ENCODE peak calls at places on chromosome 2, in five cellular contexts. One of them, this sample, is unnamed.
A peak's percentile ranks its signal among the peaks of the same experiment; 100 is the strongest.

GRCh38 chr2:231613054-231613654 is 20.5 kb downstream of the TEX44 start:
- DNase-seq in HepG2: peak; percentile 42
- DNase-seq in SK-N-SH: no peak
- DNase-seq in K562: no peak
- DNase-seq in GM12878: no peak
- DNase-seq in this sample: no peak

GRCh38 chr2:45636013-45636412 is 15.5 kb upstream of the PRKCE start:
- DNase-seq in HepG2: no peak
- DNase-seq in SK-N-SH: no peak
- DNase-seq in K562: no peak
- DNase-seq in GM12878: no peak
- DNase-seq in this sample: no peak

GRCh38 chr2:118310878-118311442 is 222.7 kb downstream of the INSIG2 start:
- DNase-seq in HepG2: no peak
- DNase-seq in SK-N-SH: peak; percentile 11
- DNase-seq in K562: no peak
- DNase-seq in GM12878: no peak
- DNase-seq in this sample: no peak

GRCh38 chr2:120598416-120598815 is 137.3 kb upstream of the GLI2 start:
- DNase-seq in HepG2: no peak
- DNase-seq in SK-N-SH: no peak
- DNase-seq in K562: no peak
- DNase-seq in GM12878: no peak
- DNase-seq in this sample: no peak

GRCh38 chr2:11018651-11019185 is 107.0 kb downstream of the KCNF1 start:
- DNase-seq in HepG2: no peak
- DNase-seq in SK-N-SH: no peak
- DNase-seq in K562: no peak
- DNase-seq in GM12878: no peak
- DNase-seq in this sample: no peak

GRCh38 chr2:29139152-29139551 is 23.9 kb downstream of the CLIP4 start:
- DNase-seq in HepG2: no peak
- DNase-seq in SK-N-SH: no peak
- DNase-seq in K562: no peak
- DNase-seq in GM12878: no peak
- DNase-seq in this sample: peak; percentile 81

GRCh38 chr2:2887772-2888387 is 489.7 kb downstream of the EIPR1 start:
- DNase-seq in HepG2: no peak
- DNase-seq in SK-N-SH: no peak
- DNase-seq in K562: no peak
- DNase-seq in GM12878: no peak
- DNase-seq in this sample: no peak

GRCh38 chr2:71454221-71455010 is 1.1 kb downstream of the DYSF start:
- DNase-seq in HepG2: no peak
- DNase-seq in SK-N-SH: no peak
- DNase-seq in K562: peak; percentile 46
- DNase-seq in GM12878: no peak
- DNase-seq in this sample: no peak

GRCh38 chr2:50649626-50650397 is 382.1 kb downstream of the NRXN1 start:
- DNase-seq in HepG2: no peak
- DNase-seq in SK-N-SH: no peak
- DNase-seq in K562: no peak
- DNase-seq in GM12878: no peak
- DNase-seq in this sample: peak; percentile 56

GRCh38 chr2:84297155-84297554 is 161.9 kb downstream of the SUCLG1 start:
- DNase-seq in HepG2: peak; percentile 88
- DNase-seq in SK-N-SH: no peak
- DNase-seq in K562: no peak
- DNase-seq in GM12878: no peak
- DNase-seq in this sample: no peak

GRCh38 chr2:109206569-109207145 is 77.7 kb downstream of the SH3RF3 start:
- DNase-seq in HepG2: no peak
- DNase-seq in SK-N-SH: no peak
- DNase-seq in K562: no peak
- DNase-seq in GM12878: no peak
- DNase-seq in this sample: no peak

GRCh38 chr2:58686757-58687156 is 445.6 kb upstream of the FANCL start:
- DNase-seq in HepG2: no peak
- DNase-seq in SK-N-SH: no peak
- DNase-seq in K562: no peak
- DNase-seq in GM12878: no peak
- DNase-seq in this sample: no peak

GRCh38 chr2:10526281-10526680 is 78.2 kb upstream of the ODC1 start:
- DNase-seq in HepG2: no peak
- DNase-seq in SK-N-SH: no peak
- DNase-seq in K562: no peak
- DNase-seq in GM12878: no peak
- DNase-seq in this sample: no peak

GRCh38 chr2:163351966-163352365 is 383.8 kb downstream of the FIGN start:
- DNase-seq in HepG2: no peak
- DNase-seq in SK-N-SH: no peak
- DNase-seq in K562: no peak
- DNase-seq in GM12878: no peak
- DNase-seq in this sample: no peak

GRCh38 chr2:797993-798392 is 120.8 kb upstream of the TMEM18 start:
- DNase-seq in HepG2: no peak
- DNase-seq in SK-N-SH: no peak
- DNase-seq in K562: no peak
- DNase-seq in GM12878: no peak
- DNase-seq in this sample: no peak

GRCh38 chr2:157788201-157788600 is 87.9 kb downstream of the ACVR1 start:
- DNase-seq in HepG2: no peak
- DNase-seq in SK-N-SH: no peak
- DNase-seq in K562: no peak
- DNase-seq in GM12878: no peak
- DNase-seq in this sample: no peak

GRCh38 chr2:179861777-179862117 is 335 bp upstream of the ZNF385B start:
- DNase-seq in HepG2: no peak
- DNase-seq in SK-N-SH: no peak
- DNase-seq in K562: no peak
- DNase-seq in GM12878: no peak
- DNase-seq in this sample: peak; percentile 5

GRCh38 chr2:100560431-100560830 is 2.4 kb upstream of the PDCL3 start:
- DNase-seq in HepG2: no peak
- DNase-seq in SK-N-SH: no peak
- DNase-seq in K562: no peak
- DNase-seq in GM12878: no peak
- DNase-seq in this sample: no peak

GRCh38 chr2:186968277-186968676 is 119.3 kb upstream of the ZSWIM2 start:
- DNase-seq in HepG2: no peak
- DNase-seq in SK-N-SH: no peak
- DNase-seq in K562: no peak
- DNase-seq in GM12878: peak; percentile 7
- DNase-seq in this sample: no peak

GRCh38 chr2:176612736-176613135 is 343.5 kb downstream of the MTX2 start:
- DNase-seq in HepG2: no peak
- DNase-seq in SK-N-SH: no peak
- DNase-seq in K562: no peak
- DNase-seq in GM12878: no peak
- DNase-seq in this sample: no peak
- TF ChIP-seq MXI1 in HepG2: no peak
- TF ChIP-seq MXI1 in SK-N-SH: no peak
- TF ChIP-seq MXI1 in K562: no peak
- TF ChIP-seq MXI1 in GM12878: no peak
- TF ChIP-seq MXI1 in this sample: no peak

GRCh38 chr2:86301010-86301409 is 36.4 kb downstream of the REEP1 start:
- DNase-seq in HepG2: no peak
- DNase-seq in SK-N-SH: no peak
- DNase-seq in K562: no peak
- DNase-seq in GM12878: no peak
- DNase-seq in this sample: no peak
- TF ChIP-seq MXI1 in HepG2: no peak
- TF ChIP-seq MXI1 in SK-N-SH: no peak
- TF ChIP-seq MXI1 in K562: no peak
- TF ChIP-seq MXI1 in GM12878: no peak
- TF ChIP-seq MXI1 in this sample: no peak

DNA sequence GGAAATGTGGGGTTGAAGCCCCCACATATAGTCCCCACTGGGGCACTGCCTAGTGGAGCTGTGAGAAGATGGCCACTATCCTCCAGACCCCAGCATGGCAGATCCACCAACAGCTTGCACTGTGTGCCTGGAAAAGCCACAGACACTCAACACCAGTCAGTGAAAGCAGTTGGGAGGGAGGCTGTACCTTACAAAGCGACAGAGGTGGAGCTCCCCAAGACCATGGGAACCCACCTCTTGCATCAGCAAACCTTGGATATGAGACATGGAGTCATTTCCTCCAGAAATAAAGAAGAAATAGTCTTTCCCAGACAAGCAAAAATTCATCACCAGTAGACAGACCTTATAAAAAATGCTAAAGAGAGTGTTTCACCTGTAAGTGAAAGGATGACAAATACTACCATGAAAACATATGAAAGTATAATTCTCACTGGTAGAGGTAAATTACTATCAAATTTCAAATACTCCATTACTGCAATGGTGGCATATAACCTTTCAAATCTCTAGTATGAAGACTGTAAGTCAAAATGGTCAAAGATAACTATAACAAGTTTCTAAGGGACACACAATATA is 152.6 kb upstream of the EPHA4 start:
- DNase-seq in HepG2: no peak
- DNase-seq in SK-N-SH: no peak
- DNase-seq in K562: no peak
- DNase-seq in GM12878: no peak
- DNase-seq in this sample: no peak
- TF ChIP-seq MXI1 in HepG2: no peak
- TF ChIP-seq MXI1 in SK-N-SH: no peak
- TF ChIP-seq MXI1 in K562: no peak
- TF ChIP-seq MXI1 in GM12878: no peak
- TF ChIP-seq MXI1 in this sample: no peak

GRCh38 chr2:191516260-191516659 is 161.7 kb upstream of the NABP1 start:
- DNase-seq in HepG2: no peak
- DNase-seq in SK-N-SH: no peak
- DNase-seq in K562: no peak
- DNase-seq in GM12878: no peak
- DNase-seq in this sample: no peak

GRCh38 chr2:191521608-191522208 is 156.2 kb upstream of the NABP1 start:
- DNase-seq in HepG2: peak; percentile 40
- DNase-seq in SK-N-SH: peak; percentile 46
- DNase-seq in K562: peak; percentile 7
- DNase-seq in GM12878: no peak
- DNase-seq in this sample: peak; percentile 55
- TF ChIP-seq MXI1 in HepG2: no peak
- TF ChIP-seq MXI1 in SK-N-SH: no peak
- TF ChIP-seq MXI1 in K562: no peak
- TF ChIP-seq MXI1 in GM12878: no peak
- TF ChIP-seq MXI1 in this sample: no peak

DNA sequence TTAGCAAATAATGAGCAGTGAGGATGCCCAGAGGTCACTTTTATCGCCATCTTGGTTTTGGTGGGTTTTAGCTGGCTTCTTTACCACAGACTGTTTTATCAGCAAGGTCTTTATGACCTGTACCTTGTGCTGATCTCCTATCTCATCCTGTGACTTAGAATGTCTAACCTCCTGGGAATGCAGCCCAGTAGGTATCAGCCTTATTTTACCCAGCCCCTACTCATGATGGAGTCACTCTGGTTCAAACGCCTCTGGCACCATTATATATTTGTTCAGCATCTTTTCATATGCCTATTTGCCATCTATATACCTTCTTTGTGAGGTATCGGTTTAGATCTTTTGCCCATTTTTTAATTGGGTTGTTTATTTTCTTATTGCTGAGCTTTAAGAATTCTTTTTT is 7.2 kb upstream of the CCNT2 start:
- DNase-seq in HepG2: no peak
- DNase-seq in SK-N-SH: no peak
- DNase-seq in K562: no peak
- DNase-seq in GM12878: no peak
- DNase-seq in this sample: no peak
- TF ChIP-seq MXI1 in HepG2: no peak
- TF ChIP-seq MXI1 in SK-N-SH: no peak
- TF ChIP-seq MXI1 in K562: no peak
- TF ChIP-seq MXI1 in GM12878: no peak
- TF ChIP-seq MXI1 in this sample: no peak

GRCh38 chr2:164850235-164850634 is 8.6 kb upstream of the COBLL1 start:
- DNase-seq in HepG2: no peak
- DNase-seq in SK-N-SH: no peak
- DNase-seq in K562: no peak
- DNase-seq in GM12878: no peak
- DNase-seq in this sample: no peak
- TF ChIP-seq MXI1 in HepG2: no peak
- TF ChIP-seq MXI1 in SK-N-SH: no peak
- TF ChIP-seq MXI1 in K562: no peak
- TF ChIP-seq MXI1 in GM12878: no peak
- TF ChIP-seq MXI1 in this sample: no peak

DNA sequence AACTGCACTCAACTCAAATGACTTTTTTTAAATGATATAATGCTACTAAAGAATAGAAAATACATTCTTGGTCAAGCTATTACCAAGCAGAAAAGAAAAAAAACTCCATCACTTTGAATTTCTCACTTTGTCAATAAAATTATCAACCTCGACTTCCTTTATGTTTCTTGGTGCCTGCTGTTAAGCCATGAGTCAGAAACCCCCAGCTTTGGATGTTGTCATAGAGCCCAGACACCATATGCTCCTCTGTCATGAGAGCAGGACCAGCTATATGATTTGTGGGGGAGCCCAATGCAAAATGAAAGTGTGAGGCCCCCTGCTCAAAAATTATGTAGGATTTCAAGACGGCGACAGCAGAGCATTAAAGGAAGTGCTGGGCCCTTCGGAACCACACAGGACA is 282.6 kb downstream of the MEIS1 start:
- DNase-seq in HepG2: no peak
- DNase-seq in SK-N-SH: no peak
- DNase-seq in K562: no peak
- DNase-seq in GM12878: no peak
- DNase-seq in this sample: peak; percentile 71
- TF ChIP-seq MXI1 in HepG2: no peak
- TF ChIP-seq MXI1 in SK-N-SH: no peak
- TF ChIP-seq MXI1 in K562: no peak
- TF ChIP-seq MXI1 in GM12878: no peak
- TF ChIP-seq MXI1 in this sample: no peak

DNA sequence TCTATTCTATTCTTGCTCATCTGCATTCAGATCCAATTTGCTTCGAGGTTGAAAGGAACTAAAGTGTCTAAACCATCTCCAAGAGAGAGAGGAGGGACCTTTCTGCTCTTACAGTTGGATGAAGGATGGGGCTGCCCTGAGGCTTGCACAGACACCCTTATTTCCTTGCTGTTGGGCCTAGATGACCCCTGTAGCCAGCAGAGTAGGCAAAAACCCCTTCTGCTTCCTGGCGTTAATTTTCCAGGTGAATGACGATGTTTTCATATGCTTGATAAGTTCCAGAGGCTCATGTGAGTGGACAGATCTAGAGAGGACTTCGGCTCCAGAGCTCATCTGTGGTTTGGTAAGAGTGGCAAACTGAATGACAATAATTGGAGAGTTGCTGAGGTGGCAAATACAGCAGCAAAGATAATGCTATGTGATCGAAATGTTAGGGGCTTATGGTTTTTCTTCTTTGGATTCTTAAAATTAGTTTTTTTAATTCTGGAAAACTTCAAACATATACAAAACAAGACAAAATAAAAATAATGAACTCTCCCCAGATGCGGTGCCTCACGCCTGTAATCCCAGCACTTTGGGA is 98.6 kb upstream of the MAP4K3 start:
- DNase-seq in HepG2: no peak
- DNase-seq in SK-N-SH: no peak
- DNase-seq in K562: no peak
- DNase-seq in GM12878: no peak
- DNase-seq in this sample: no peak
- TF ChIP-seq MXI1 in HepG2: no peak
- TF ChIP-seq MXI1 in SK-N-SH: no peak
- TF ChIP-seq MXI1 in K562: no peak
- TF ChIP-seq MXI1 in GM12878: no peak
- TF ChIP-seq MXI1 in this sample: no peak

This sample was measured in IMR-90.